ENCODE peak calls at places on chromosomes 6 and 20, in five cellular contexts. S is OCI-LY7; H is left lobe of liver; B is fibroblast of pulmonary artery; F is activated naive CD4-positive, alpha-beta T cell. K is an unnamed sample.
A peak's percentile ranks its signal among the peaks of the same experiment; 100 is the strongest.

GRCh38 chr6:76682842-76683241 is 610.4 kb upstream of the IMPG1 start:
- DNase-seq in B (peak; percentile 47), F (no peak), H (no peak), S (peak; percentile 16), K (peak; percentile 70)

GRCh38 chr6:131764350-131764749 is 43.5 kb upstream of the ENPP1 start:
- DNase-seq in S (no peak), H (no peak), B (peak; percentile 20), F (no peak), K (no peak)

GRCh38 chr6:1390805-1391511 is 1.6 kb downstream of the FOXF2 start:
- DNase-seq in S (no peak), F (no peak), B (no peak), H (no peak), K (peak; percentile 65)

GRCh38 chr6:166307981-166308768 is at the start of gene PRR18:
- DNase-seq in F (no peak), B (no peak), H (peak; percentile 73), S (peak; percentile 65), K (peak; percentile 36)

GRCh38 chr6:21491955-21492354 is 101.6 kb upstream of the SOX4 start:
- DNase-seq in H (no peak), F (no peak), B (no peak), S (no peak), K (no peak)

GRCh38 chr6:42301986-42302385 is 84.3 kb upstream of the MRPS10 start:
- DNase-seq in H (no peak), F (no peak), S (no peak), B (no peak), K (no peak)

GRCh38 chr20:47038581-47039560 is 144.2 kb downstream of the EYA2 start:
- DNase-seq in F (no peak), S (no peak), H (peak; percentile 85), B (no peak), K (peak; percentile 42)

GRCh38 chr20:24289737-24290481 is 179.5 kb upstream of the SYNDIG1 start:
- DNase-seq in B (no peak), F (no peak), H (no peak), S (no peak), K (peak; percentile 3)

GRCh38 chr20:45028424-45029136 is 62.3 kb downstream of the STK4 start:
- DNase-seq in B (no peak), H (no peak), S (no peak), F (no peak), K (no peak)

GRCh38 chr6:50834929-50835328 is 16.3 kb downstream of the TFAP2B start:
- DNase-seq in S (no peak), H (no peak), F (no peak), B (no peak), K (no peak)

GRCh38 chr6:137738197-137738596 is 128.9 kb upstream of the TNFAIP3 start:
- DNase-seq in S (no peak), B (peak; percentile 79), H (no peak), F (no peak), K (peak; percentile 40)

GRCh38 chr20:56249244-56249955 is 868 bp downstream of the MC3R start:
- DNase-seq in F (no peak), S (peak; percentile 27), H (no peak), B (peak; percentile 3), K (no peak)

GRCh38 chr6:43708857-43709653 is 21.5 kb upstream of the MRPS18A start:
- DNase-seq in B (peak; percentile 96), S (no peak), H (no peak), F (no peak), K (peak; percentile 88)